ENCODE peak calls at places on chromosomes 7 and 10, in ten cellular contexts. E, R, X, G, O, W, A, H, M and P are unnamed samples.

GRCh38 chr10:43249151-43249961 is 17.5 kb downstream of the RASGEF1A start:
- DNase-seq in G (peak), A (no peak), R (no peak), M (no peak), O (no peak), X (no peak), E (no peak), H (no peak), W (peak), P (no peak)

GRCh38 chr7:3338161-3338560 is 37.1 kb downstream of the SDK1 start:
- DNase-seq in M (no peak), A (no peak), X (no peak), O (no peak), H (no peak), G (no peak), W (no peak), E (no peak), R (no peak), P (no peak)

GRCh38 chr10:60286436-60287023 is 103.1 kb downstream of the ANK3 start:
- DNase-seq in X (no peak), H (no peak), R (no peak), M (no peak), W (no peak), O (no peak), A (no peak), G (no peak), E (no peak), P (no peak)

GRCh38 chr7:7707756-7708310 is 10.6 kb downstream of the RPA3 start:
- DNase-seq in A (peak), G (no peak), E (no peak), O (peak), M (no peak), H (no peak), X (peak), W (no peak), R (no peak), P (no peak)

GRCh38 chr7:128890306-128891109 is 20.0 kb downstream of the KCP start:
- DNase-seq in E (no peak), R (peak), O (no peak), X (no peak), M (no peak), G (peak), H (no peak), A (no peak), W (peak), P (no peak)

GRCh38 chr10:117256910-117257309 is 16.0 kb downstream of the SLC18A2 start:
- DNase-seq in X (no peak), E (no peak), R (no peak), W (no peak), G (no peak), O (no peak), M (no peak), H (no peak), A (no peak), P (no peak)

GRCh38 chr7:7221602-7222038 is 39.3 kb downstream of the C1GALT1 start:
- DNase-seq in W (no peak), M (peak), E (peak), O (no peak), R (peak), X (no peak), A (peak), H (no peak), G (peak), P (no peak)

GRCh38 chr10:68517188-68517587 is 10.1 kb downstream of the SLC25A16 start:
- DNase-seq in X (peak), M (no peak), O (no peak), A (no peak), R (no peak), G (no peak), E (no peak), H (no peak), W (no peak), P (no peak)

GRCh38 chr7:42214063-42214679 is 22.8 kb downstream of the GLI3 start:
- DNase-seq in R (no peak), H (no peak), G (no peak), E (no peak), X (no peak), O (no peak), A (no peak), W (no peak), M (no peak), P (no peak)

GRCh38 chr7:30117886-30118285 is 16.9 kb upstream of the MTURN start:
- DNase-seq in E (no peak), M (no peak), W (no peak), O (no peak), G (no peak), X (no peak), A (no peak), R (no peak), H (no peak), P (no peak)

GRCh38 chr10:5971315-5971832 is 6.0 kb downstream of the IL15RA start:
- DNase-seq in O (no peak), M (peak), X (no peak), E (no peak), R (no peak), G (no peak), A (peak), H (no peak), W (no peak), P (peak)

GRCh38 chr10:26755443-26755903 is 58.0 kb downstream of the PDSS1 start:
- DNase-seq in R (peak), M (peak), O (no peak), A (peak), E (peak), G (no peak), X (no peak), H (peak), W (no peak), P (peak)

GRCh38 chr7:107035446-107035845 is 9.1 kb upstream of the PRKAR2B start:
- DNase-seq in A (peak), M (peak), W (no peak), G (peak), H (no peak), E (no peak), X (no peak), R (peak), O (no peak), P (peak)

GRCh38 chr7:90579181-90579688 is 16.9 kb upstream of the CDK14 start:
- DNase-seq in R (no peak), M (peak), O (no peak), W (no peak), A (peak), H (no peak), X (no peak), G (no peak), E (no peak), P (peak)

GRCh38 chr7:131890191-131890590 is 333.8 kb upstream of the PODXL start:
- DNase-seq in O (no peak), H (no peak), M (no peak), R (no peak), A (no peak), W (no peak), X (no peak), G (no peak), E (no peak), P (peak)

GRCh38 chr10:29183304-29183918 is 105.5 kb upstream of the LYZL1 start:
- DNase-seq in R (no peak), E (no peak), H (no peak), W (no peak), M (no peak), A (no peak), X (no peak), O (no peak), G (no peak), P (no peak)

GRCh38 chr10:57142925-57143576 is 782.0 kb upstream of the ZWINT start:
- DNase-seq in A (no peak), W (peak), E (no peak), H (no peak), R (no peak), O (peak), M (no peak), X (no peak), G (no peak), P (no peak)

GRCh38 chr10:14609178-14609577 is 165.5 kb downstream of the FAM107B start:
- DNase-seq in A (no peak), O (no peak), W (no peak), E (no peak), H (no peak), X (no peak), R (no peak), M (no peak), G (no peak), P (no peak)

GRCh38 chr10:58291538-58292174 is 22.7 kb downstream of the CISD1 start:
- DNase-seq in M (peak), E (peak), A (peak), X (peak), H (no peak), G (peak), R (peak), O (no peak), W (no peak), P (peak)

GRCh38 chr7:100632951-100633717 is 8.2 kb downstream of the TFR2 start:
- DNase-seq in R (peak), E (no peak), G (peak), H (no peak), O (no peak), X (no peak), A (no peak), W (peak), M (no peak), P (peak)

GRCh38 chr7:95608344-95609173 is 12.2 kb upstream of the PDK4 start:
- DNase-seq in R (peak), O (no peak), G (peak), H (peak), E (peak), A (peak), X (peak), W (peak), M (peak), P (peak)

GRCh38 chr10:48655426-48656240 is 29.0 kb upstream of the WDFY4 start:
- DNase-seq in E (no peak), G (peak), R (peak), X (no peak), M (peak), W (no peak), A (peak), O (no peak), H (no peak), P (peak)

GRCh38 chr7:114879554-114879953 is 42.3 kb upstream of the MDFIC start:
- DNase-seq in R (no peak), A (no peak), W (no peak), G (no peak), H (no peak), X (no peak), O (no peak), E (no peak), M (no peak), P (no peak)

GRCh38 chr7:40711706-40712105 is 576.9 kb downstream of the SUGCT start:
- DNase-seq in M (no peak), X (no peak), G (no peak), W (no peak), O (no peak), R (no peak), E (no peak), A (no peak), H (no peak), P (no peak)

GRCh38 chr10:67943917-67944316 is 59.5 kb downstream of the SIRT1 start:
- DNase-seq in O (no peak), W (peak), R (no peak), G (no peak), A (no peak), M (no peak), X (no peak), H (no peak), E (no peak), P (no peak)

GRCh38 chr7:148821422-148821821 is 62.7 kb downstream of the EZH2 start:
- DNase-seq in R (no peak), E (no peak), A (no peak), G (no peak), X (no peak), M (no peak), O (no peak), H (no peak), W (no peak), P (no peak)

GRCh38 chr7:148824864-148825263 is 59.2 kb downstream of the EZH2 start:
- DNase-seq in W (no peak), M (no peak), G (no peak), H (no peak), O (no peak), X (no peak), A (no peak), R (no peak), E (no peak), P (no peak)

GRCh38 chr7:148819697-148820332 is 64.3 kb downstream of the EZH2 start:
- DNase-seq in O (no peak), R (no peak), X (no peak), E (no peak), A (peak), M (no peak), W (no peak), G (no peak), H (no peak), P (no peak)

GRCh38 chr7:148828965-148829364 is 55.1 kb downstream of the EZH2 start:
- DNase-seq in G (no peak), O (no peak), H (no peak), M (peak), W (no peak), R (no peak), E (no peak), A (no peak), X (no peak), P (no peak)

GRCh38 chr7:148825338-148825737 is 58.8 kb downstream of the EZH2 start:
- DNase-seq in X (no peak), M (no peak), O (no peak), A (peak), H (no peak), R (no peak), W (no peak), E (no peak), G (no peak), P (no peak)
- TF ChIP-seq MAX in X (no peak), M (no peak), O (no peak), A (no peak), H (no peak), R (no peak), W (no peak), E (no peak), G (no peak), P (no peak)

DNA sequence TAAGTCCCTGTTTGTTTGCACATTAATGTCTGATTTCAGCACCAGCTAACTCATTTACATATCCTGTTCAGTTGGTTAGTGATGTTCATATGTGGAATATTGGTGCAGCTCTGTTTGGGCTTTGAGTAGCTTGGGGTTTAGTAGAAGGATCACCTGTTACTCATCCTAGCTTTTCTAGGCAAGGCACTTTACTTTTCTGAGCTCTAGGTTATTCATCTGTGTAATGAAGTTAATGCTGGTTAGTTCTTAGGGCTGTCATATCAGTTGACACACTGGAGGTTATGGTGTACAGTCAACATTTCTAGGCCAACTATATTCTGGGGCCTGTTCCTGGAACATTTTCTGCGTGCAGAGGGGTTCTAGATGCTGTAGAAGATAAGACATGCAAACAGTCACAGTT is 238.4 kb downstream of the EXOC4 start:
- DNase-seq in G (no peak), W (no peak), E (no peak), R (no peak), A (no peak), O (no peak), H (no peak), X (no peak), M (no peak), P (no peak)
- TF ChIP-seq CTCF in G (no peak), W (no peak), E (no peak), R (no peak), A (no peak), O (no peak), H (no peak), X (no peak), M (no peak), P (no peak)

GRCh38 chr7:151062399-151063211 is 3.2 kb downstream of the SLC4A2 start:
- DNase-seq in M (peak), O (peak), G (peak), H (no peak), R (peak), X (peak), W (peak), E (peak), A (no peak), P (no peak)
- TF ChIP-seq MAX in M (peak), O (peak), G (no peak), H (no peak), R (peak), X (peak), W (peak), E (no peak), A (peak), P (no peak)

GRCh38 chr7:149856-150636 is 42.3 kb upstream of the FAM20C start:
- DNase-seq in E (no peak), A (no peak), W (peak), R (no peak), M (no peak), O (no peak), X (no peak), G (peak), H (no peak), P (peak)

GRCh38 chr7:145863-146262 is 46.5 kb upstream of the FAM20C start:
- DNase-seq in O (no peak), G (no peak), M (no peak), A (no peak), R (no peak), H (no peak), W (no peak), X (no peak), E (no peak), P (no peak)

GRCh38 chr7:148543-148931 is 43.8 kb upstream of the FAM20C start:
- DNase-seq in X (no peak), W (no peak), A (no peak), G (no peak), R (no peak), O (no peak), H (no peak), E (no peak), M (no peak), P (no peak)

GRCh38 chr7:150811-151221 is 41.6 kb upstream of the FAM20C start:
- DNase-seq in X (no peak), M (no peak), G (no peak), W (peak), R (no peak), E (no peak), A (no peak), H (no peak), O (no peak), P (peak)

GRCh38 chr7:148932-149855 is 43.2 kb upstream of the FAM20C start:
- DNase-seq in W (peak), G (peak), R (peak), O (peak), E (peak), X (peak), A (peak), M (peak), H (peak), P (peak)
- TF ChIP-seq CTCF in W (no peak), G (no peak), R (no peak), O (no peak), E (no peak), X (no peak), A (no peak), M (no peak), H (no peak), P (no peak)